ENCODE peak calls at places on chromosomes 3 and 15, in ten cellular contexts. N is right cardiac atrium, G is IMR-90, Y is HCT116, U is pancreas, R is A549, M is RWPE2, W is heart left ventricle, X is lower lobe of right lung, B is body of pancreas. D is an unnamed sample.

GRCh38 chr3:190581041-190581501 is 67.2 kb downstream of the IL1RAP start:
- ATAC-seq in N (peak; percentile 52), G (peak; percentile 50), Y (no peak), U (peak; percentile 12), R (no peak), M (no peak), W (no peak), X (peak; percentile 63), B (no peak), D (no peak)

GRCh38 chr3:191321019-191321767 is 8.0 kb upstream of the CCDC50 start:
- ATAC-seq in N (no peak), G (no peak), Y (no peak), U (no peak), R (no peak), M (no peak), W (no peak), X (no peak), B (no peak), D (no peak)

GRCh38 chr15:81161215-81161673 is 27.2 kb downstream of the CFAP161 start:
- ATAC-seq in N (no peak), G (no peak), Y (no peak), U (no peak), R (no peak), M (no peak), W (no peak), X (no peak), B (no peak), D (no peak)

GRCh38 chr3:119173325-119173724 is at the start of gene UPK1B:
- ATAC-seq in N (no peak), G (no peak), Y (no peak), U (no peak), R (peak; percentile 51), M (no peak), W (no peak), X (peak; percentile 23), B (peak; percentile 47), D (no peak)

GRCh38 chr3:60588806-60589205 is 662.4 kb downstream of the FHIT start:
- ATAC-seq in N (no peak), G (no peak), Y (peak; percentile 74), U (no peak), R (no peak), M (peak; percentile 98), W (no peak), X (no peak), B (no peak), D (no peak)

GRCh38 chr3:71067977-71068376 is 515.6 kb downstream of the FOXP1 start:
- ATAC-seq in N (no peak), G (no peak), Y (no peak), U (no peak), R (no peak), M (no peak), W (no peak), X (no peak), B (no peak), D (no peak)

GRCh38 chr3:154120903-154121235 is 321 bp upstream of the ARHGEF26 start:
- ATAC-seq in N (no peak), G (peak; percentile 38), Y (peak; percentile 61), U (peak; percentile 35), R (peak; percentile 67), M (peak; percentile 48), W (no peak), X (peak; percentile 55), B (peak; percentile 38), D (peak; percentile 46)

GRCh38 chr15:67133026-67133425 is 67.6 kb downstream of the SMAD3 start:
- ATAC-seq in N (no peak), G (no peak), Y (no peak), U (no peak), R (no peak), M (no peak), W (no peak), X (no peak), B (no peak), D (no peak)

GRCh38 chr15:79007066-79007465 is 62.2 kb upstream of the CTSH start:
- ATAC-seq in N (peak; percentile 42), G (peak; percentile 38), Y (peak; percentile 67), U (peak; percentile 51), R (peak; percentile 89), M (no peak), W (no peak), X (peak; percentile 63), B (peak; percentile 69), D (peak; percentile 13)

GRCh38 chr3:28348637-28349396 is at the start of the genes AZI2 and ZCWPW2:
- ATAC-seq in N (peak; percentile 99), G (peak; percentile 94), Y (peak; percentile 89), U (peak; percentile 97), R (peak; percentile 96), M (peak; percentile 84), W (peak; percentile 95), X (peak; percentile 98), B (peak; percentile 94), D (peak; percentile 95)

GRCh38 chr3:138066972-138067371 is 48.4 kb downstream of the DZIP1L start:
- ATAC-seq in N (no peak), G (peak; percentile 60), Y (no peak), U (no peak), R (no peak), M (no peak), W (no peak), X (no peak), B (no peak), D (no peak)

GRCh38 chr3:138068579-138069174 is 46.7 kb downstream of the DZIP1L start:
- ATAC-seq in N (peak; percentile 90), G (peak; percentile 99), Y (peak; percentile 98), U (peak; percentile 97), R (peak; percentile 98), M (peak; percentile 89), W (peak; percentile 44), X (peak; percentile 95), B (peak; percentile 83), D (peak; percentile 77)

GRCh38 chr3:138068046-138068445 is 47.4 kb downstream of the DZIP1L start:
- ATAC-seq in N (peak; percentile 11), G (no peak), Y (peak; percentile 9), U (no peak), R (peak; percentile 9), M (no peak), W (no peak), X (no peak), B (no peak), D (no peak)

GRCh38 chr3:138065939-138066338 is 49.5 kb downstream of the DZIP1L start:
- ATAC-seq in N (no peak), G (no peak), Y (no peak), U (no peak), R (no peak), M (no peak), W (no peak), X (no peak), B (no peak), D (no peak)

DNA sequence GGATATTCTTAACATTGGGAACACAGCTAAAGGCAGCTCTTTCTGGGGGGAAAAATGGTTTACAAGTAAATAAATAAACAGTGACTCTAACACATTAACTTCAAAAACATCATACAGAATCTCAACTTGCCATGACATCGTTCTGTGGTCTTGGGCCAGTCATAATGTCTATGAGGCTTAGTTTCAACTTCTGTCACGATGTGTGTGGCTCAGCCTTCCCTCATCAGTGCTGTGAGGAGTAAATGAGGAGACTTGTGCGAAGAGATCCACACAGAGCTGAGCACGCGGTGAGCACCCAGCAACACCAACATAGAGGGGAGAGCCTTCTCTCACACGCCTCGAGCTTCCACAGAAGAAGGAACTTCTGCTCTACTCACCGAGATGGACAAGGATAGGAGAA is 49.0 kb downstream of the DZIP1L start:
- ATAC-seq in N (no peak), G (no peak), Y (no peak), U (no peak), R (no peak), M (no peak), W (no peak), X (no peak), B (no peak), D (no peak)
- H3K27ac ChIP-seq in N (no peak overlapping the region), G (no peak overlapping the region), Y (no peak overlapping the region), U (no peak overlapping the region), R (no peak overlapping the region), M (no peak overlapping the region), W (no peak overlapping the region), X (no peak overlapping the region), B (no peak overlapping the region), D (no peak overlapping the region)

GRCh38 chr3:15268033-15268631 is 62.1 kb downstream of the CAPN7 start:
- ATAC-seq in N (peak; percentile 78), G (peak; percentile 84), Y (peak; percentile 77), U (peak; percentile 93), R (peak; percentile 86), M (peak; percentile 84), W (peak; percentile 68), X (peak; percentile 87), B (peak; percentile 91), D (peak; percentile 72)
- H3K4me1 ChIP-seq in N (peaks cover 11% of the 10 kb centered on the region), G (peaks cover 13% of the 10 kb centered on the region), Y (peaks cover 13% of the 10 kb centered on the region), U (no peaks in the 10 kb centered on the region), R (peaks cover 21% of the 10 kb centered on the region), M (peaks cover 4% of the 10 kb centered on the region), W (peaks cover 35% of the 10 kb centered on the region), X (peaks cover 65% of the 10 kb centered on the region), B (peaks cover 10% of the 10 kb centered on the region), D (no peaks in the 10 kb centered on the region)

DNA sequence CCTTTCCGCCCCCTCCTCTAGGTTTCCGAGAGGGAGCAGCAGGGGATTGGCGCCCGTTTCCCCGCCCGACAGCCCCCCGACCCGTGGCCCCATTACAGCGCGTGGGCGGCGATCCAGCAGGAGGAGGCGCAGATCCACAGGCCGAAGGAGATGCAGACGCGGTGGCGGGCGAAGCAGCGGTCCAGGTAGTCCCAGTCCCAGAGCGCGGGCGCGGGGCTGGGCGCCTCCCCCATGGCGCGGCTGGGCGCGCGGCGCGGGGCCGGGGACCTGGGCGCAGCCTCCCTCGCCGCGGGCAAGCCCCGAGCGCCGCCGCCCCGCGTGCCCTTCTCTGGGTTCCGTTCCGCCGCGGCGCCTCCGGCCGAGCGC is 253 bp downstream of the TMEM44 start:
- ATAC-seq in N (peak; percentile 52), G (peak; percentile 62), Y (peak; percentile 70), U (no peak), R (peak; percentile 63), M (peak; percentile 50), W (no peak), X (no peak), B (peak; percentile 59), D (peak; percentile 40)
- H3K27ac ChIP-seq in N (peak overlapping the region; percentile 69), G (peak overlapping the region; percentile 64), Y (peak overlapping the region; percentile 93), U (peak overlapping the region; percentile 77), R (peak overlapping the region; percentile 100), M (peak overlapping the region; percentile 65), W (peak overlapping the region; percentile 80), X (peak overlapping the region; percentile 81), B (peak overlapping the region; percentile 82), D (no peak overlapping the region)

DNA sequence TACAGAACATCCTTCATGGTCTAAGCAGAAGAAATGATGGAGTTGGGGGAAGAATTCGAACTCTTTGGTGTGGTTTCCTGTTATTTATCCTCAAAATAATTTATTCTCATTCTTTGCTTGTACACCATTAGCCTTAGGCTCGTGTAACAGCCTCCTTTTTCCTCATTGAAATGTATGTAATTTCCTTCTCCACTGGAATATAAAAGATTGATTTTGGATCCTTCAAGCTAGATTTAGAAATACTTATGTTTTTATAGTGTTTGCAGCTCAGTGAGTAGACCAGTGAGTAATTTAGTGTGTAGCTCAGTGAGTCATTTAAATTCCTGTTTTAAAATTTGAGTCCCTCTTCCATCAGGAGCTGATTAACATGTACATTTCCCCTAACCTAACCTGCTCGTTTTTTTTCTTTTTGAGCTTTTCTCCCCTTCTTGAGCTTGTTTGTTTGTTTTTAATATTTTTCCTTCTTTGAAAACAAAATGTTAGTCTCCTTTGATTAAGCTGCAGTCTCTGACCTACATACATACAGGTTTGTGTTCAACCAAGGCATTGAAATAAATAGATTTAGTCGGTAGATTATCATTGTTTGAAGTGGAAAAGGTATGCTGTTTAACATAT is 5.6 kb downstream of the USP3 start:
- ATAC-seq in N (no peak), G (peak; percentile 69), Y (no peak), U (peak; percentile 20), R (peak; percentile 45), M (peak; percentile 83), W (no peak), X (peak; percentile 41), B (no peak), D (no peak)
- H3K4me1 ChIP-seq in N (no peaks in the 10 kb centered on the region), G (peaks cover 9% of the 10 kb centered on the region), Y (peaks cover 36% of the 10 kb centered on the region), U (peaks cover 71% of the 10 kb centered on the region), R (peaks cover 85% of the 10 kb centered on the region), M (peaks cover 48% of the 10 kb centered on the region), W (peaks cover 58% of the 10 kb centered on the region), X (peaks cover 79% of the 10 kb centered on the region), B (peaks cover 80% of the 10 kb centered on the region), D (peaks cover 22% of the 10 kb centered on the region)

D was measured in gastroesophageal sphincter.